ENCODE peak calls at places on chromosomes 7 and 10, in six cellular contexts. One of them, this sample, is unnamed.
A peak's percentile ranks its signal among the peaks of the same experiment; 100 is the strongest.

GRCh38 chr10:71396714-71397339 is at the start of gene CDH23:
- DNase-seq in GM12892: no peak
- DNase-seq in heart left ventricle: peak; percentile 74
- DNase-seq in GM12891: peak; percentile 46
- DNase-seq in thyroid gland: peak; percentile 25
- DNase-seq in endothelial cell of umbilical vein: no peak
- DNase-seq in this sample: no peak

GRCh38 chr10:16612148-16612742 is 90.6 kb upstream of the C1QL3 start:
- DNase-seq in endothelial cell of umbilical vein: peak; percentile 35
- DNase-seq in heart left ventricle: no peak
- DNase-seq in thyroid gland: no peak
- DNase-seq in GM12892: no peak
- DNase-seq in GM12891: no peak
- DNase-seq in this sample: peak; percentile 44

GRCh38 chr7:70322786-70323185 is 724.5 kb downstream of the AUTS2 start:
- DNase-seq in GM12892: no peak
- DNase-seq in heart left ventricle: no peak
- DNase-seq in endothelial cell of umbilical vein: no peak
- DNase-seq in GM12891: no peak
- DNase-seq in thyroid gland: no peak
- DNase-seq in this sample: no peak

GRCh38 chr7:149307775-149308501 is 45.9 kb downstream of the ZNF783 start:
- DNase-seq in GM12891: no peak
- DNase-seq in GM12892: no peak
- DNase-seq in thyroid gland: no peak
- DNase-seq in endothelial cell of umbilical vein: no peak
- DNase-seq in heart left ventricle: no peak
- DNase-seq in this sample: no peak

GRCh38 chr10:108612485-108612884 is 1310.8 kb downstream of the XPNPEP1 start:
- DNase-seq in GM12892: no peak
- DNase-seq in GM12891: no peak
- DNase-seq in thyroid gland: no peak
- DNase-seq in heart left ventricle: no peak
- DNase-seq in endothelial cell of umbilical vein: no peak
- DNase-seq in this sample: no peak

GRCh38 chr10:44864042-44864436 is 47.1 kb upstream of the TMEM72 start:
- DNase-seq in GM12891: no peak
- DNase-seq in GM12892: no peak
- DNase-seq in thyroid gland: peak; percentile 73
- DNase-seq in heart left ventricle: no peak
- DNase-seq in endothelial cell of umbilical vein: peak; percentile 3
- DNase-seq in this sample: no peak

GRCh38 chr10:84126785-84127167 is 12.5 kb upstream of the GHITM start:
- DNase-seq in GM12891: no peak
- DNase-seq in heart left ventricle: no peak
- DNase-seq in thyroid gland: no peak
- DNase-seq in endothelial cell of umbilical vein: no peak
- DNase-seq in GM12892: no peak
- DNase-seq in this sample: no peak

GRCh38 chr7:117227091-117227490 is 95.8 kb downstream of the WNT2 start:
- DNase-seq in thyroid gland: no peak
- DNase-seq in heart left ventricle: no peak
- DNase-seq in GM12891: no peak
- DNase-seq in endothelial cell of umbilical vein: no peak
- DNase-seq in GM12892: no peak
- DNase-seq in this sample: no peak

GRCh38 chr7:79453558-79454324 is at the start of gene MAGI2:
- DNase-seq in GM12892: no peak
- DNase-seq in endothelial cell of umbilical vein: peak; percentile 91
- DNase-seq in thyroid gland: peak; percentile 81
- DNase-seq in heart left ventricle: peak; percentile 88
- DNase-seq in GM12891: no peak
- DNase-seq in this sample: peak; percentile 59

GRCh38 chr7:100089458-100090201 is 861 bp downstream of the COPS6 start:
- DNase-seq in GM12891: no peak
- DNase-seq in GM12892: no peak
- DNase-seq in thyroid gland: no peak
- DNase-seq in heart left ventricle: no peak
- DNase-seq in endothelial cell of umbilical vein: no peak
- DNase-seq in this sample: no peak

GRCh38 chr7:92808006-92808405 is 28.4 kb downstream of the CDK6 start:
- DNase-seq in GM12892: no peak
- DNase-seq in thyroid gland: no peak
- DNase-seq in heart left ventricle: no peak
- DNase-seq in GM12891: no peak
- DNase-seq in endothelial cell of umbilical vein: no peak
- DNase-seq in this sample: no peak

GRCh38 chr7:48643420-48644013 is 280.8 kb upstream of the CDC14C start:
- DNase-seq in GM12892: no peak
- DNase-seq in GM12891: no peak
- DNase-seq in endothelial cell of umbilical vein: no peak
- DNase-seq in heart left ventricle: no peak
- DNase-seq in thyroid gland: no peak
- DNase-seq in this sample: no peak

GRCh38 chr10:104291439-104291951 is 22.5 kb downstream of the GSTO2 start:
- DNase-seq in heart left ventricle: peak; percentile 90
- DNase-seq in GM12891: peak; percentile 68
- DNase-seq in thyroid gland: peak; percentile 91
- DNase-seq in GM12892: peak; percentile 71
- DNase-seq in endothelial cell of umbilical vein: peak; percentile 84
- DNase-seq in this sample: peak; percentile 88

GRCh38 chr7:95690367-95690947 is 81.9 kb upstream of the DYNC1I1 start:
- DNase-seq in heart left ventricle: peak; percentile 18
- DNase-seq in GM12892: no peak
- DNase-seq in GM12891: no peak
- DNase-seq in thyroid gland: peak; percentile 8
- DNase-seq in endothelial cell of umbilical vein: peak; percentile 59
- DNase-seq in this sample: peak; percentile 71

GRCh38 chr10:75803816-75804576 is 372.6 kb downstream of the LRMDA start:
- DNase-seq in GM12891: no peak
- DNase-seq in heart left ventricle: no peak
- DNase-seq in GM12892: no peak
- DNase-seq in thyroid gland: peak; percentile 4
- DNase-seq in endothelial cell of umbilical vein: no peak
- DNase-seq in this sample: no peak

GRCh38 chr7:158740013-158740656 is 35.5 kb upstream of the NCAPG2 start:
- DNase-seq in GM12892: no peak
- DNase-seq in thyroid gland: no peak
- DNase-seq in heart left ventricle: no peak
- DNase-seq in endothelial cell of umbilical vein: peak; percentile 89
- DNase-seq in GM12891: no peak
- DNase-seq in this sample: no peak

DNA sequence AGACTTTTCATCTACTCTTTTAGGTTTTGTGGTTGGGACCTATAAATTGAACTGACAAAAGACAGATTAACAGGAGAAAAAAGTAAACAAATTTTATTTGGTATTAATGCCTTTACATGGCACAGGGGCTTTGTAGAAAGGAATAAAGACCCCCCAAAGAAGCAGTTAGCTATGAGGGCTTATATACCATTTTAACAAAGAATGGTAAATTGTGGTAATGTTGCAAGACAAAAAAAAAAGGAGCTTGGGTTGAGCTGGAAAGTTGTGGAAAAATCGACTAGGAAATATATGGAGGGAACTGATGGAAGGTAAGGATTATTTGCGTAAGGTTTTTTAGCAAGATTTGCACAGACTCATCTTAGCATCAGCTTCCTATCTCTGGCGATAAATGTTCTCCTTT is 84.6 kb downstream of the JCAD start:
- DNase-seq in GM12892: no peak
- DNase-seq in GM12891: no peak
- DNase-seq in endothelial cell of umbilical vein: no peak
- DNase-seq in heart left ventricle: no peak
- DNase-seq in thyroid gland: no peak
- DNase-seq in this sample: no peak
- TF ChIP-seq POLR2A in GM12892: no peak
- TF ChIP-seq POLR2A in GM12891: no peak
- TF ChIP-seq POLR2A in endothelial cell of umbilical vein: no peak
- TF ChIP-seq POLR2A in heart left ventricle: no peak
- TF ChIP-seq POLR2A in thyroid gland: no peak
- TF ChIP-seq POLR2A in this sample: no peak

GRCh38 chr10:73096452-73097304 is at the start of gene P4HA1:
- DNase-seq in thyroid gland: peak; percentile 99
- DNase-seq in GM12891: peak; percentile 90
- DNase-seq in heart left ventricle: peak; percentile 99
- DNase-seq in GM12892: peak; percentile 91
- DNase-seq in endothelial cell of umbilical vein: peak; percentile 99
- DNase-seq in this sample: peak; percentile 97
- TF ChIP-seq POLR2A in thyroid gland: peak; percentile 93
- TF ChIP-seq POLR2A in GM12891: peak; percentile 99
- TF ChIP-seq POLR2A in heart left ventricle: peak; percentile 98
- TF ChIP-seq POLR2A in GM12892: peak; percentile 100
- TF ChIP-seq POLR2A in endothelial cell of umbilical vein: peak; percentile 98
- TF ChIP-seq POLR2A in this sample: peak; percentile 94

GRCh38 chr7:150330211-150330885 is 7.0 kb upstream of the ACTR3C start:
- DNase-seq in heart left ventricle: no peak
- DNase-seq in GM12891: no peak
- DNase-seq in GM12892: no peak
- DNase-seq in endothelial cell of umbilical vein: no peak
- DNase-seq in thyroid gland: no peak
- DNase-seq in this sample: no peak
- TF ChIP-seq POLR2A in heart left ventricle: no peak
- TF ChIP-seq POLR2A in GM12891: no peak
- TF ChIP-seq POLR2A in GM12892: no peak
- TF ChIP-seq POLR2A in endothelial cell of umbilical vein: no peak
- TF ChIP-seq POLR2A in thyroid gland: no peak
- TF ChIP-seq POLR2A in this sample: no peak

GRCh38 chr10:111707066-111707465 is 476.5 kb downstream of the GPAM start:
- DNase-seq in endothelial cell of umbilical vein: no peak
- DNase-seq in GM12892: no peak
- DNase-seq in GM12891: no peak
- DNase-seq in heart left ventricle: no peak
- DNase-seq in thyroid gland: no peak
- DNase-seq in this sample: no peak

GRCh38 chr10:111709630-111710029 is 473.9 kb downstream of the GPAM start:
- DNase-seq in endothelial cell of umbilical vein: no peak
- DNase-seq in heart left ventricle: no peak
- DNase-seq in GM12892: no peak
- DNase-seq in GM12891: no peak
- DNase-seq in thyroid gland: no peak
- DNase-seq in this sample: no peak

GRCh38 chr10:111705026-111705425 is 478.5 kb downstream of the GPAM start:
- DNase-seq in endothelial cell of umbilical vein: no peak
- DNase-seq in heart left ventricle: no peak
- DNase-seq in GM12892: no peak
- DNase-seq in thyroid gland: no peak
- DNase-seq in GM12891: no peak
- DNase-seq in this sample: no peak

GRCh38 chr10:111706331-111706730 is 477.2 kb downstream of the GPAM start:
- DNase-seq in thyroid gland: no peak
- DNase-seq in endothelial cell of umbilical vein: no peak
- DNase-seq in GM12892: no peak
- DNase-seq in GM12891: no peak
- DNase-seq in heart left ventricle: no peak
- DNase-seq in this sample: no peak
- TF ChIP-seq POLR2A in thyroid gland: no peak
- TF ChIP-seq POLR2A in endothelial cell of umbilical vein: no peak
- TF ChIP-seq POLR2A in GM12892: no peak
- TF ChIP-seq POLR2A in GM12891: no peak
- TF ChIP-seq POLR2A in heart left ventricle: no peak
- TF ChIP-seq POLR2A in this sample: no peak

GRCh38 chr10:97736902-97737769 is at the start of gene ZFYVE27:
- DNase-seq in GM12892: peak; percentile 95
- DNase-seq in endothelial cell of umbilical vein: peak; percentile 95
- DNase-seq in heart left ventricle: peak; percentile 97
- DNase-seq in GM12891: peak; percentile 94
- DNase-seq in thyroid gland: peak; percentile 97
- DNase-seq in this sample: peak; percentile 95
- TF ChIP-seq POLR2A in GM12892: peak; percentile 94
- TF ChIP-seq POLR2A in endothelial cell of umbilical vein: peak; percentile 93
- TF ChIP-seq POLR2A in heart left ventricle: peak; percentile 96
- TF ChIP-seq POLR2A in GM12891: peak; percentile 91
- TF ChIP-seq POLR2A in thyroid gland: peak; percentile 83
- TF ChIP-seq POLR2A in this sample: peak; percentile 97

DNA sequence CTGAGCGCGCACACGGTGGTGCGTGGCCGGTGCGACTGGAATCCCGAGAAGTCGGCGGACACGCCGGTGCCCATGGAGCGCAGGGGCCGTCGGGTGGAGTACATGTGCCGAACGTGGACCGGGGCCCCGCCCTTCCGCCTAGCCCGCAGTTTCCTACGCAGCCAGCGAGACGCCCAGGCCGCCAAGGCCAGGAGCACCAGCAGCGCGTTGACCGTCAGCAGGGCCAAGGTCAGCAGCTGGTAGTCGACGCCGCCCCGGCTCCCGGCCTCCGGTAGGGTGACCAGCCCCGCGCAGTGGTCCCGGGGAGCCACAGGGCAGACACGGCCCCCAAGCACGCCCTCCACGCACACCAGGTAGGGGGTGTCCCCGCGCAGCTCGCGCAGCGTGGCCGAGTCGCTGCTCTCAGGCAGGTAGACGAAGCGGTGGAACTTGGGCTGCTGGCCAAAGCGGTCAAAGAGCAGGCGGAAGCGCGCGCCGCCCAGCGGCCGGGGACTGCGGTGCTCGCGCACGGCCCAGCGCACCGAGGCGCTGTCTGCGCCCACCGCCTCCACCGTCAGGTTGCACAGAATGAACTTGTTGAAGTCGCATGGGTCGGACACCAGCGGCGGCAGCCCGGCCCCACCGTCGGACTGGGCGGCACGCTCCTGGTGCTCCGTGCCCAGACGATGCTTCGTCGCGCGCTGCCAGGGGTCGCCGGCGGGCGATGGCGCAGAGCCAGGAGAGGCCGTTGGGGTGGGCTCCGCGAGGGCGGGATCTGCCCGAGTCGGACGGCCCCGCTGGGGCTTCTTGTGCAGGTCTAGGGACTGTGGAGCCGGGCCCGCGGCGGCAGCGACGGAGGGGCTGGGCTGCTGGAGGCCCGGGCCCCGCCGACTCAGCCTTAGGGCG is 2.2 kb downstream of the TRIL start:
- DNase-seq in heart left ventricle: peak; percentile 84
- DNase-seq in endothelial cell of umbilical vein: peak; percentile 57
- DNase-seq in GM12892: peak; percentile 38
- DNase-seq in GM12891: peak; percentile 18
- DNase-seq in thyroid gland: peak; percentile 94
- DNase-seq in this sample: peak; percentile 62
- TF ChIP-seq POLR2A in heart left ventricle: no peak
- TF ChIP-seq POLR2A in endothelial cell of umbilical vein: no peak
- TF ChIP-seq POLR2A in GM12892: no peak
- TF ChIP-seq POLR2A in GM12891: no peak
- TF ChIP-seq POLR2A in thyroid gland: no peak
- TF ChIP-seq POLR2A in this sample: no peak

DNA sequence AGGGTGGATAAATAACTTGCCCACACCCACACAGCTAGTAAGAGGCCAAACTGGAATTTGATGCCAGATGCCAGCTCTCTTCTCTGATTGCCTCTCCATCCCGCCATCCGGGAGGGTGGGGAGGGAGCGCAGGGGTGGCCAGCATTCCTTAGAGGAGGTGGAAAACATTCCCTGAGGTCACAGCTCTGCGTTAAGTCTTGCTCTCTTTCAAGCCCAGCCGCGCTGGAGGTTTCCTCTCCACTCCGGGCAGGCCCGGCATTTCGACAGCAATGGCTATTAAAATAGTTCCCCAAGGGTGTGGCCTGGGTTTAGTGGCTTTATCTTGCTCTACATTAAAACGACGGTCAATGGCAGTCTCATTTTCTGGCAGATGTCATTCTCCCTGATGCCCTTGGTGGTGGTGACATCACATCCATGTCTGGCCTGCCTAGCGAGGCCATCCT is 16.1 kb upstream of the C10orf71 start:
- DNase-seq in heart left ventricle: peak; percentile 36
- DNase-seq in GM12892: no peak
- DNase-seq in GM12891: no peak
- DNase-seq in endothelial cell of umbilical vein: no peak
- DNase-seq in thyroid gland: no peak
- DNase-seq in this sample: no peak
- TF ChIP-seq POLR2A in heart left ventricle: no peak
- TF ChIP-seq POLR2A in GM12892: no peak
- TF ChIP-seq POLR2A in GM12891: no peak
- TF ChIP-seq POLR2A in endothelial cell of umbilical vein: no peak
- TF ChIP-seq POLR2A in thyroid gland: no peak
- TF ChIP-seq POLR2A in this sample: no peak

This sample was measured in erythroblast.